ENCODE peak calls at places on chromosomes 3 and 15, in eight cellular contexts. One of them, this sample, is unnamed.

GRCh38 chr3:192188218-192188835 is 539.0 kb downstream of the FGF12 start:
- DNase-seq in psoas muscle: peak
- DNase-seq in mesendoderm: peak
- DNase-seq in left ventricle myocardium superior: peak
- DNase-seq in amniotic stem cell: no peak
- DNase-seq in RPMI7951: peak
- DNase-seq in DMS153: no peak
- DNase-seq in fibroblast of lung: peak
- DNase-seq in this sample: peak

GRCh38 chr15:41936649-41937567 is 35.4 kb downstream of the EHD4 start:
- DNase-seq in psoas muscle: peak
- DNase-seq in mesendoderm: no peak
- DNase-seq in left ventricle myocardium superior: no peak
- DNase-seq in amniotic stem cell: no peak
- DNase-seq in RPMI7951: peak
- DNase-seq in DMS153: no peak
- DNase-seq in fibroblast of lung: no peak
- DNase-seq in this sample: no peak

GRCh38 chr3:127159547-127159946 is 33.4 kb upstream of the PRR23E start:
- DNase-seq in psoas muscle: no peak
- DNase-seq in mesendoderm: no peak
- DNase-seq in left ventricle myocardium superior: no peak
- DNase-seq in amniotic stem cell: no peak
- DNase-seq in RPMI7951: no peak
- DNase-seq in DMS153: peak
- DNase-seq in fibroblast of lung: no peak
- DNase-seq in this sample: no peak

GRCh38 chr15:73749533-73749932 is 3.6 kb downstream of the INSYN1 start:
- DNase-seq in psoas muscle: no peak
- DNase-seq in mesendoderm: no peak
- DNase-seq in left ventricle myocardium superior: no peak
- DNase-seq in amniotic stem cell: no peak
- DNase-seq in RPMI7951: no peak
- DNase-seq in DMS153: no peak
- DNase-seq in fibroblast of lung: no peak
- DNase-seq in this sample: no peak

GRCh38 chr15:64344651-64345262 is 11.2 kb downstream of the CSNK1G1 start:
- DNase-seq in psoas muscle: no peak
- DNase-seq in mesendoderm: no peak
- DNase-seq in left ventricle myocardium superior: no peak
- DNase-seq in amniotic stem cell: no peak
- DNase-seq in RPMI7951: peak
- DNase-seq in DMS153: no peak
- DNase-seq in fibroblast of lung: peak
- DNase-seq in this sample: no peak

GRCh38 chr3:103085465-103085864 is 650.6 kb downstream of the ZPLD1 start:
- DNase-seq in psoas muscle: no peak
- DNase-seq in mesendoderm: peak
- DNase-seq in left ventricle myocardium superior: no peak
- DNase-seq in amniotic stem cell: no peak
- DNase-seq in RPMI7951: no peak
- DNase-seq in DMS153: no peak
- DNase-seq in fibroblast of lung: no peak
- DNase-seq in this sample: no peak

GRCh38 chr15:72785452-72786243 is 2.1 kb upstream of the ADPGK start:
- DNase-seq in psoas muscle: peak
- DNase-seq in mesendoderm: no peak
- DNase-seq in left ventricle myocardium superior: no peak
- DNase-seq in amniotic stem cell: no peak
- DNase-seq in RPMI7951: peak
- DNase-seq in DMS153: no peak
- DNase-seq in fibroblast of lung: peak
- DNase-seq in this sample: no peak

GRCh38 chr3:173663664-173664063 is 266.1 kb downstream of the NLGN1 start:
- DNase-seq in psoas muscle: no peak
- DNase-seq in mesendoderm: no peak
- DNase-seq in left ventricle myocardium superior: no peak
- DNase-seq in amniotic stem cell: no peak
- DNase-seq in RPMI7951: no peak
- DNase-seq in DMS153: no peak
- DNase-seq in fibroblast of lung: no peak
- DNase-seq in this sample: no peak

GRCh38 chr3:40887012-40887411 is 312.3 kb upstream of the CTNNB1 start:
- DNase-seq in psoas muscle: no peak
- DNase-seq in mesendoderm: no peak
- DNase-seq in left ventricle myocardium superior: no peak
- DNase-seq in amniotic stem cell: no peak
- DNase-seq in RPMI7951: no peak
- DNase-seq in DMS153: no peak
- DNase-seq in fibroblast of lung: no peak
- DNase-seq in this sample: no peak

GRCh38 chr3:59424268-59425010 is 374.6 kb upstream of the CFAP20DC start:
- DNase-seq in psoas muscle: no peak
- DNase-seq in mesendoderm: no peak
- DNase-seq in left ventricle myocardium superior: no peak
- DNase-seq in amniotic stem cell: no peak
- DNase-seq in RPMI7951: peak
- DNase-seq in DMS153: no peak
- DNase-seq in fibroblast of lung: peak
- DNase-seq in this sample: no peak

GRCh38 chr15:40217166-40217785 is 21.6 kb upstream of the PAK6 start:
- DNase-seq in psoas muscle: peak
- DNase-seq in mesendoderm: peak
- DNase-seq in left ventricle myocardium superior: no peak
- DNase-seq in amniotic stem cell: peak
- DNase-seq in RPMI7951: peak
- DNase-seq in DMS153: no peak
- DNase-seq in fibroblast of lung: peak
- DNase-seq in this sample: peak

GRCh38 chr15:32855942-32856341 is 138.1 kb downstream of the GREM1 start:
- DNase-seq in psoas muscle: no peak
- DNase-seq in mesendoderm: peak
- DNase-seq in left ventricle myocardium superior: no peak
- DNase-seq in amniotic stem cell: peak
- DNase-seq in RPMI7951: peak
- DNase-seq in DMS153: no peak
- DNase-seq in fibroblast of lung: peak
- DNase-seq in this sample: no peak

GRCh38 chr3:136694321-136694720 is 57.9 kb downstream of the STAG1 start:
- DNase-seq in psoas muscle: no peak
- DNase-seq in mesendoderm: no peak
- DNase-seq in left ventricle myocardium superior: no peak
- DNase-seq in amniotic stem cell: no peak
- DNase-seq in RPMI7951: no peak
- DNase-seq in DMS153: no peak
- DNase-seq in fibroblast of lung: no peak
- DNase-seq in this sample: no peak

GRCh38 chr3:108833616-108834015 is 11.0 kb downstream of the TRAT1 start:
- DNase-seq in psoas muscle: no peak
- DNase-seq in mesendoderm: no peak
- DNase-seq in left ventricle myocardium superior: no peak
- DNase-seq in amniotic stem cell: no peak
- DNase-seq in RPMI7951: no peak
- DNase-seq in DMS153: no peak
- DNase-seq in fibroblast of lung: no peak
- DNase-seq in this sample: no peak

GRCh38 chr3:115233021-115233420 is 85.9 kb upstream of the ZBTB20 start:
- DNase-seq in psoas muscle: no peak
- DNase-seq in mesendoderm: no peak
- DNase-seq in left ventricle myocardium superior: no peak
- DNase-seq in amniotic stem cell: no peak
- DNase-seq in RPMI7951: no peak
- DNase-seq in DMS153: no peak
- DNase-seq in fibroblast of lung: no peak
- DNase-seq in this sample: no peak

GRCh38 chr15:32651229-32651837 is 9.8 kb downstream of the SCG5 start:
- DNase-seq in psoas muscle: peak
- DNase-seq in mesendoderm: peak
- DNase-seq in left ventricle myocardium superior: no peak
- DNase-seq in amniotic stem cell: peak
- DNase-seq in RPMI7951: peak
- DNase-seq in DMS153: no peak
- DNase-seq in fibroblast of lung: peak
- DNase-seq in this sample: no peak

GRCh38 chr15:80835338-80835737 is 56.2 kb downstream of the CEMIP start:
- DNase-seq in psoas muscle: no peak
- DNase-seq in mesendoderm: peak
- DNase-seq in left ventricle myocardium superior: no peak
- DNase-seq in amniotic stem cell: no peak
- DNase-seq in RPMI7951: no peak
- DNase-seq in DMS153: no peak
- DNase-seq in fibroblast of lung: no peak
- DNase-seq in this sample: no peak

GRCh38 chr15:48432688-48433087 is 101.5 kb downstream of the DUT start:
- DNase-seq in psoas muscle: no peak
- DNase-seq in mesendoderm: no peak
- DNase-seq in left ventricle myocardium superior: no peak
- DNase-seq in amniotic stem cell: no peak
- DNase-seq in RPMI7951: peak
- DNase-seq in DMS153: no peak
- DNase-seq in fibroblast of lung: no peak
- DNase-seq in this sample: no peak

GRCh38 chr15:90367578-90367977 is 15.5 kb downstream of the ZNF774 start:
- DNase-seq in psoas muscle: no peak
- DNase-seq in mesendoderm: no peak
- DNase-seq in left ventricle myocardium superior: no peak
- DNase-seq in amniotic stem cell: no peak
- DNase-seq in RPMI7951: no peak
- DNase-seq in DMS153: no peak
- DNase-seq in fibroblast of lung: peak
- DNase-seq in this sample: no peak

GRCh38 chr15:89192771-89193170 is 28.6 kb downstream of the RLBP1 start:
- DNase-seq in psoas muscle: no peak
- DNase-seq in mesendoderm: no peak
- DNase-seq in left ventricle myocardium superior: no peak
- DNase-seq in amniotic stem cell: no peak
- DNase-seq in RPMI7951: no peak
- DNase-seq in DMS153: no peak
- DNase-seq in fibroblast of lung: no peak
- DNase-seq in this sample: no peak

GRCh38 chr15:26628071-26628470 is 144.8 kb downstream of the GABRB3 start:
- DNase-seq in psoas muscle: no peak
- DNase-seq in mesendoderm: peak
- DNase-seq in left ventricle myocardium superior: no peak
- DNase-seq in amniotic stem cell: no peak
- DNase-seq in RPMI7951: no peak
- DNase-seq in DMS153: no peak
- DNase-seq in fibroblast of lung: no peak
- DNase-seq in this sample: no peak

GRCh38 chr3:169678122-169678521 is 14.6 kb upstream of the MECOM start:
- DNase-seq in psoas muscle: no peak
- DNase-seq in mesendoderm: no peak
- DNase-seq in left ventricle myocardium superior: no peak
- DNase-seq in amniotic stem cell: no peak
- DNase-seq in RPMI7951: no peak
- DNase-seq in DMS153: no peak
- DNase-seq in fibroblast of lung: no peak
- DNase-seq in this sample: no peak

GRCh38 chr3:72018339-72018984 is 233.5 kb upstream of the PROK2 start:
- DNase-seq in psoas muscle: no peak
- DNase-seq in mesendoderm: peak
- DNase-seq in left ventricle myocardium superior: peak
- DNase-seq in amniotic stem cell: no peak
- DNase-seq in RPMI7951: peak
- DNase-seq in DMS153: no peak
- DNase-seq in fibroblast of lung: no peak
- DNase-seq in this sample: no peak

GRCh38 chr3:195208631-195209030 is 62.3 kb downstream of the XXYLT1 start:
- DNase-seq in psoas muscle: no peak
- DNase-seq in mesendoderm: peak
- DNase-seq in left ventricle myocardium superior: no peak
- DNase-seq in amniotic stem cell: no peak
- DNase-seq in RPMI7951: no peak
- DNase-seq in DMS153: no peak
- DNase-seq in fibroblast of lung: no peak
- DNase-seq in this sample: no peak

GRCh38 chr3:45552031-45552772 is 42.3 kb upstream of the LIMD1 start:
- DNase-seq in psoas muscle: no peak
- DNase-seq in mesendoderm: no peak
- DNase-seq in left ventricle myocardium superior: no peak
- DNase-seq in amniotic stem cell: no peak
- DNase-seq in RPMI7951: peak
- DNase-seq in DMS153: no peak
- DNase-seq in fibroblast of lung: no peak
- DNase-seq in this sample: no peak

GRCh38 chr15:70169147-70169546 is 71.4 kb upstream of the TLE3 start:
- DNase-seq in psoas muscle: no peak
- DNase-seq in mesendoderm: peak
- DNase-seq in left ventricle myocardium superior: no peak
- DNase-seq in amniotic stem cell: no peak
- DNase-seq in RPMI7951: no peak
- DNase-seq in DMS153: no peak
- DNase-seq in fibroblast of lung: no peak
- DNase-seq in this sample: no peak